ENCODE peak calls at places on chromosomes 1 and 21, in four cellular contexts. A is heart right ventricle, T is AG04450, P is astrocyte of the spinal cord. I is an unnamed sample.

GRCh38 chr1:29592731-29593130 is 356.4 kb downstream of the PTPRU start:
- DNase-seq in A (no peak), T (no peak), P (no peak), I (no peak)

GRCh38 chr21:37478821-37479220 is 112.2 kb downstream of the DYRK1A start:
- DNase-seq in A (no peak), T (no peak), P (no peak), I (no peak)

GRCh38 chr21:42237577-42237976 is 18.6 kb downstream of the ABCG1 start:
- DNase-seq in A (no peak), T (no peak), P (no peak), I (no peak)

GRCh38 chr1:164589408-164589807 is 30.4 kb downstream of the PBX1 start:
- DNase-seq in A (no peak), T (no peak), P (no peak), I (no peak)

GRCh38 chr1:212311836-212312497 is 26.8 kb downstream of the PPP2R5A start:
- DNase-seq in A (no peak), T (no peak), P (no peak), I (no peak)

GRCh38 chr1:41721039-41721438 is 197.7 kb downstream of the HIVEP3 start:
- DNase-seq in A (no peak), T (no peak), P (no peak), I (no peak)

GRCh38 chr21:31665397-31665796 is 5.9 kb downstream of the SOD1 start:
- DNase-seq in A (no peak), T (no peak), P (no peak), I (no peak)

GRCh38 chr21:14548751-14549150 is 2.6 kb upstream of the SAMSN1 start:
- DNase-seq in A (no peak), T (no peak), P (no peak), I (peak)

GRCh38 chr1:19860418-19860817 is 21.8 kb upstream of the OTUD3 start:
- DNase-seq in A (no peak), T (no peak), P (no peak), I (no peak)

GRCh38 chr1:200925821-200926220 is 31.1 kb downstream of the INAVA start:
- DNase-seq in A (no peak), T (no peak), P (peak), I (no peak)

GRCh38 chr1:110584045-110584444 is 22.1 kb downstream of the KCNA2 start:
- DNase-seq in A (no peak), T (no peak), P (no peak), I (no peak)

GRCh38 chr1:62407398-62408009 is 29.3 kb upstream of the USP1 start:
- DNase-seq in A (peak), T (peak), P (peak), I (peak)

GRCh38 chr1:48175116-48175515 is 47.4 kb upstream of the SLC5A9 start:
- DNase-seq in A (no peak), T (no peak), P (no peak), I (no peak)

GRCh38 chr1:233269656-233270055 is 25.9 kb downstream of the PCNX2 start:
- DNase-seq in A (no peak), T (peak), P (peak), I (peak)

GRCh38 chr1:221994274-221994698 is 252.4 kb upstream of the DUSP10 start:
- DNase-seq in A (no peak), T (no peak), P (peak), I (no peak)

GRCh38 chr1:80448081-80448480 is 1352.7 kb upstream of the ADGRL2 start:
- DNase-seq in A (no peak), T (no peak), P (peak), I (no peak)

GRCh38 chr21:15015622-15016471 is 49.0 kb downstream of the NRIP1 start:
- DNase-seq in A (no peak), T (peak), P (peak), I (peak)

GRCh38 chr1:202710070-202711025 is at the start of gene SYT2:
- DNase-seq in A (no peak), T (no peak), P (no peak), I (peak)

GRCh38 chr1:150012611-150013010 is 2.1 kb upstream of the OTUD7B start:
- DNase-seq in A (no peak), T (no peak), P (peak), I (no peak)

GRCh38 chr1:71184410-71184809 is 103.6 kb upstream of the ZRANB2 start:
- DNase-seq in A (no peak), T (no peak), P (no peak), I (no peak)

GRCh38 chr1:2258996-2259395 is 30.9 kb downstream of the SKI start:
- DNase-seq in A (no peak), T (no peak), P (no peak), I (no peak)

GRCh38 chr1:64304744-64305143 is 101.3 kb downstream of the UBE2U start:
- DNase-seq in A (no peak), T (no peak), P (no peak), I (no peak)

GRCh38 chr1:13732971-13733667 is 33.1 kb downstream of the PRDM2 start:
- DNase-seq in A (no peak), T (no peak), P (no peak), I (no peak)

GRCh38 chr1:35222322-35223108 is 29.6 kb upstream of the SFPQ start:
- DNase-seq in A (no peak), T (peak), P (no peak), I (peak)

GRCh38 chr1:22052115-22053017 is at the start of gene CDC42:
- DNase-seq in A (peak), T (peak), P (peak), I (peak)

GRCh38 chr1:21607549-21608529 is 61.3 kb downstream of the RAP1GAP start:
- DNase-seq in A (peak), T (peak), P (peak), I (peak)

GRCh38 chr1:236400061-236400638 is 6.1 kb downstream of the EDARADD start:
- DNase-seq in A (no peak), T (no peak), P (no peak), I (no peak)

GRCh38 chr1:232111616-232112015 is 485.0 kb downstream of the DISC1 start:
- DNase-seq in A (no peak), T (no peak), P (no peak), I (peak)

GRCh38 chr1:204578867-204579664 is 62.9 kb downstream of the MDM4 start:
- DNase-seq in A (peak), T (no peak), P (no peak), I (peak)

GRCh38 chr21:45983981-45984551 is 2.5 kb downstream of the COL6A1 start:
- DNase-seq in A (no peak), T (no peak), P (no peak), I (peak)

GRCh38 chr1:150322310-150322709 is 977 bp downstream of the PRPF3 start:
- DNase-seq in A (no peak), T (no peak), P (no peak), I (peak)

GRCh38 chr1:30461640-30462039 is 261.7 kb downstream of the MATN1 start:
- DNase-seq in A (no peak), T (no peak), P (no peak), I (no peak)

GRCh38 chr1:3313579-3313955 is 140.9 kb upstream of the ARHGEF16 start:
- DNase-seq in A (peak), T (peak), P (peak), I (peak)

GRCh38 chr21:32475162-32475812 is 62.8 kb downstream of the EVA1C start:
- DNase-seq in A (no peak), T (no peak), P (peak), I (peak)

GRCh38 chr1:228650141-228650540 is 85.1 kb upstream of the RHOU start:
- DNase-seq in A (no peak), T (no peak), P (no peak), I (no peak)

GRCh38 chr1:4603317-4604110 is 50.9 kb upstream of the AJAP1 start:
- DNase-seq in A (no peak), T (no peak), P (no peak), I (no peak)

GRCh38 chr1:1596493-1597274 is 3.3 kb downstream of the FNDC10 start:
- DNase-seq in A (no peak), T (no peak), P (no peak), I (no peak)

GRCh38 chr1:75991497-75992114 is 59.4 kb upstream of the ASB17 start:
- DNase-seq in A (peak), T (peak), P (peak), I (peak)

GRCh38 chr1:229258031-229258850 is 12.7 kb upstream of the RAB4A start:
- DNase-seq in A (peak), T (peak), P (peak), I (peak)

DNA sequence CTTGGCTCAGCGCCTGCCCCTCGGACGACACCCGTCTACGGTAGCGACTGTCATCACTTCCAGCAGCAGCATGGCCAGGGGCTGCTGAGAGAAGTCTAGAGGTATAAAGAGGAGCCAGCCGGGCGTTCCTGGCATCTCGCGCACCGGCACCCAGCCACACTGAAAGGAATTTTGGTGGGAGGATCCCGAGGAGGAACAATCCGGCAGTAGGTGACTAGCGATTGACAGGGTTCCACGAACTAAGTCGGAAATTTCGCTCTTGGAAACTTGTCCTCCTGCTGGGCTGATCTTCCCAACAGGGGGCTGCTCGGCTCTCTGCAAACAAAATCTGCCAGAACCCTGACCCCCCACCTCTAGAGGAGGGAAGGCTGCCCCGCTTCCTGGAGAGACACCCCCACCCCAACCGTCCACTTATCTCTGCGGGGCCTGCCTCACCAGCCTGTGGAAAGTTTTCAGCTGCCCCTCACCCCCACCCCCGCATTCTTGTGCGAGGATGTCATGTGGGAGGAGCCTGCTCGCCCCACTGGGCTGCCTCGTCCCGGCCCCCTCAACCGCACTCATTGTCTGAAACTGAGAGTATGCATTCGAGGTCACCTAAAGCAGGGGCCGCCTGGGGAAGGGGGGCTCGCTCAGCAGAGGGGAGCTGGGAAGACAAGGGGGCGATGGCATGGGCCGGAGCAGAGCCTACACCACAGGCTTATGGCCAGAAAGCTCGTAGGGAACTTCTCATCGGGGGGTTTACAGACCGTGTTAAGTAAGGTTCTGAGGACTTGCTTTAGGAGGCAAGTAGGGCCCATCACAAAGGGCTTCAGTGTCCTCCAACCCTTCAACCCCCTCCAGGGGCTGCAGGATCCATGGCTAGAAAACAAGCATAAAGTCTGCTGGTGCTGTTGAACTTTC is 9.6 kb downstream of the EPHA2 start:
- DNase-seq in A (peak), T (peak), P (peak), I (peak)
- H3K4me3 ChIP-seq in A (peak), T (peak), P (peak), I (peak)

DNA sequence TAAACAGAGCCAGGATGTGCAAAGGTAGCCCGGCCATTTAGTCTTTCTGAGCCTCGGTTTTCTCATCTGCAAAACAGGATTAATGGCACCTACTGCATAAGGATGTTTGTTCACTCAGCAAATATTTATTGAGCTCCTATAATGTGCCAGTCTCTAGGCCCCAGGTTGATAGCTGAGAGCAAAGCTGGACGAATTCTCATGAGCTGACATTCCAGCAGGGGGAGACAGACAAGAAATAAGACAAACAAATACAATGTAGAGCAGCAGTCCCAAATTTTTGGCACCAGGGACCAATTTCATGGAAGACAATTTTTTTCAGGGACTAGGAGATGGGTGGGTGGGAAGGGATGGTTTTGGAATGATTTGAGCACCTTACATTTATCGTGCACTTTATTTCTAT is 74.3 kb upstream of the PAX7 start:
- DNase-seq in A (no peak), T (no peak), P (no peak), I (peak)
- TF ChIP-seq CTCF in A (peak), T (peak), P (peak), I (peak)

GRCh38 chr1:40690919-40691537 is 476 bp upstream of the NFYC start:
- DNase-seq in A (no peak), T (no peak), P (no peak), I (no peak)

GRCh38 chr1:40691538-40692428 is at the start of gene NFYC:
- DNase-seq in A (peak), T (peak), P (peak), I (peak)

GRCh38 chr1:40692429-40692905 is 963 bp downstream of the NFYC start:
- DNase-seq in A (no peak), T (no peak), P (no peak), I (peak)

GRCh38 chr1:40694353-40694874 is 2.9 kb downstream of the NFYC start:
- DNase-seq in A (no peak), T (no peak), P (no peak), I (no peak)

GRCh38 chr1:40693425-40693824 is 1.9 kb downstream of the NFYC start:
- DNase-seq in A (no peak), T (no peak), P (no peak), I (no peak)
- H3K4me3 ChIP-seq in A (no peak), T (no peak), P (no peak), I (no peak)

GRCh38 chr1:97314685-97315084 is 593.1 kb downstream of the PTBP2 start:
- DNase-seq in A (no peak), T (no peak), P (no peak), I (no peak)
- TF ChIP-seq CTCF in A (no peak), T (no peak), P (no peak), I (no peak)

GRCh38 chr1:208085655-208086054 is 158.5 kb downstream of the PLXNA2 start:
- DNase-seq in A (no peak), T (no peak), P (no peak), I (no peak)

GRCh38 chr1:208084764-208085163 is 159.4 kb downstream of the PLXNA2 start:
- DNase-seq in A (no peak), T (no peak), P (no peak), I (no peak)

GRCh38 chr1:208083715-208084085 is 160.5 kb downstream of the PLXNA2 start:
- DNase-seq in A (no peak), T (no peak), P (no peak), I (no peak)

GRCh38 chr1:208083016-208083714 is 161.0 kb downstream of the PLXNA2 start:
- DNase-seq in A (no peak), T (no peak), P (no peak), I (no peak)

DNA sequence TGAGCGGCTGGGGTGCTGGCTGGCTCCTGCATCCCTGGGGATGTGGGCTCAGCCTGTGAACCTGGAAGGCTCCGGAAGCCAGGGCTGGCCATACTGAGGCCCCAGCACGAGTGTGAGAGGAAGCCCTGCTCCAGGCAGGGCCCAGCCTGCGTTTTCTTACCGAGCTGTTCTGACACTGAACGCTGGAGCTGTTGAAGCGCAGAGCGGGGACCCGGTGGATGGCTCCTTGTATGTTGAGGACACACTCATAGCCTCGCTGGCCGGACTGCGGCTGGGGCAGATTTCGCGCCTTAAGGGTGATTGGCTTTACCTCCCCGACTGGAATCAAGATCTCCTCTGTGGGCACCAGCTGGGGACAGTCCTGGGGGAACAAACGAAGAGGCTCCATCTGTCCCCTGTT is 160.0 kb downstream of the PLXNA2 start:
- DNase-seq in A (no peak), T (no peak), P (no peak), I (no peak)
- H3K4me3 ChIP-seq in A (no peak), T (no peak), P (no peak), I (no peak)